ENCODE peak calls at places on chromosomes 16 and 17, in ten cellular contexts. G is astrocyte of the hippocampus; N is fibroblast of pulmonary artery; U is effector CD8-positive, alpha-beta T cell; P is stimulated activated effector memory CD8-positive, alpha-beta T cell treated with anti-CD3 and anti-CD28 coated beads, Interleukin-12 subunit alpha, Interleukin-12 subunit beta, amount 100 ng/mL, for 72 hours; F is C1 segment of cervical spinal cord; X is ureter; J is activated naive CD8-positive, alpha-beta T cell treated with anti-CD3 and anti-CD28 coated beads, Interleukin-2, amount 10 ng/mL, durations not matched to agents 7 days and 5 days; Z is stomach; W is dermis microvascular lymphatic vessel endothelial cell. H is an unnamed sample.

GRCh38 chr17:50661795-50662391 is 27.2 kb downstream of the ABCC3 start:
- DNase-seq in U (no peak), G (peak; percentile 83), P (no peak), X (peak; percentile 74), W (peak; percentile 86), J (no peak), N (peak; percentile 89), F (no peak), Z (peak; percentile 77), H (no peak)

GRCh38 chr17:81306898-81307510 is 11.9 kb upstream of the SLC38A10 start:
- DNase-seq in U (no peak), Z (no peak), X (no peak), N (no peak), G (no peak), F (no peak), J (no peak), W (no peak), P (no peak), H (no peak)

GRCh38 chr17:66965801-66966528 is 1.5 kb downstream of the CACNG4 start:
- DNase-seq in G (peak; percentile 50), X (no peak), P (no peak), U (no peak), Z (no peak), F (no peak), N (no peak), W (no peak), J (no peak), H (no peak)

GRCh38 chr16:1178295-1178910 is 25.5 kb downstream of the CACNA1H start:
- DNase-seq in X (no peak), N (no peak), Z (no peak), G (no peak), F (no peak), P (no peak), J (no peak), W (no peak), U (no peak), H (no peak)

GRCh38 chr17:18968945-18969887 is 17.3 kb downstream of the SLC5A10 start:
- DNase-seq in P (no peak), J (no peak), W (peak; percentile 39), F (no peak), U (no peak), Z (peak; percentile 81), G (no peak), N (no peak), X (peak; percentile 61), H (no peak)

GRCh38 chr17:50534222-50534978 is 1.9 kb downstream of the EPN3 start:
- DNase-seq in X (peak; percentile 88), Z (peak; percentile 83), N (peak; percentile 13), F (no peak), J (no peak), U (no peak), W (peak; percentile 26), G (peak; percentile 47), P (no peak), H (no peak)

GRCh38 chr16:1573301-1573700 is 38.6 kb downstream of the IFT140 start:
- DNase-seq in X (no peak), J (no peak), W (no peak), N (no peak), Z (no peak), G (no peak), P (no peak), F (no peak), U (no peak), H (no peak)

GRCh38 chr16:58026705-58027340 is 1.3 kb downstream of the MMP15 start:
- DNase-seq in F (no peak), W (no peak), J (no peak), U (no peak), Z (peak; percentile 39), N (no peak), G (no peak), X (no peak), P (no peak), H (no peak)

GRCh38 chr17:80154166-80154565 is 7.2 kb upstream of the EIF4A3 start:
- DNase-seq in Z (no peak), U (no peak), W (no peak), N (no peak), G (no peak), X (no peak), F (no peak), P (no peak), J (no peak), H (no peak)

GRCh38 chr16:88502776-88503280 is 49.7 kb downstream of the ZFPM1 start:
- DNase-seq in J (no peak), P (no peak), N (no peak), G (no peak), F (no peak), X (no peak), W (no peak), Z (no peak), U (no peak), H (no peak)

GRCh38 chr17:80279895-80280294 is 19.2 kb downstream of the RNF213 start:
- DNase-seq in G (peak; percentile 95), P (no peak), F (no peak), W (peak; percentile 40), N (peak; percentile 93), X (no peak), J (no peak), Z (no peak), U (no peak), H (no peak)

GRCh38 chr17:7014995-7015586 is 2.7 kb downstream of the RNASEK start:
- DNase-seq in J (peak; percentile 75), F (no peak), X (peak; percentile 62), W (peak; percentile 75), U (peak; percentile 72), P (peak; percentile 94), G (peak; percentile 86), Z (no peak), N (peak; percentile 50), H (peak; percentile 82)

GRCh38 chr17:73118876-73119485 is 26.5 kb upstream of the SLC39A11 start:
- DNase-seq in U (no peak), F (no peak), N (no peak), G (no peak), J (no peak), Z (no peak), W (no peak), X (no peak), P (no peak), H (no peak)

GRCh38 chr17:44170499-44171201 is at the start of gene ASB16:
- DNase-seq in Z (peak; percentile 56), J (no peak), X (no peak), P (no peak), G (peak; percentile 59), N (no peak), U (no peak), F (no peak), W (peak; percentile 13), H (no peak)

GRCh38 chr16:27109666-27110523 is 43.2 kb downstream of the C16orf82 start:
- DNase-seq in W (peak; percentile 42), G (peak; percentile 89), U (peak; percentile 64), X (peak; percentile 72), J (peak; percentile 93), P (peak; percentile 92), N (peak; percentile 56), F (peak; percentile 6), Z (peak; percentile 75), H (peak; percentile 53)

GRCh38 chr17:43634681-43635125 is 27.0 kb downstream of the MEOX1 start:
- DNase-seq in N (peak; percentile 57), U (no peak), X (no peak), J (no peak), G (no peak), P (no peak), W (peak; percentile 16), F (no peak), Z (no peak), H (no peak)

GRCh38 chr16:88570691-88571092 is 489 bp downstream of the ZC3H18 start:
- DNase-seq in F (no peak), W (peak; percentile 34), G (no peak), X (no peak), Z (no peak), P (no peak), N (no peak), U (peak; percentile 21), J (no peak), H (peak; percentile 21)

GRCh38 chr17:19482571-19482970 is 51.1 kb upstream of the SLC47A1 start:
- DNase-seq in P (no peak), N (peak; percentile 40), X (no peak), W (no peak), F (no peak), J (no peak), U (no peak), G (peak; percentile 70), Z (no peak), H (no peak)

GRCh38 chr16:50273888-50274770 is 7.8 kb downstream of the ADCY7 start:
- DNase-seq in X (no peak), Z (no peak), G (no peak), J (peak; percentile 77), W (no peak), F (no peak), P (peak; percentile 77), N (no peak), U (peak; percentile 24), H (peak; percentile 64)

GRCh38 chr17:45693792-45694191 is 90.3 kb upstream of the CRHR1 start:
- DNase-seq in Z (no peak), G (no peak), X (no peak), P (no peak), N (no peak), U (no peak), F (no peak), J (no peak), W (no peak), H (no peak)

GRCh38 chr16:17320009-17320408 is 150.8 kb downstream of the XYLT1 start:
- DNase-seq in W (no peak), P (no peak), N (no peak), X (no peak), G (no peak), U (no peak), F (no peak), Z (no peak), J (no peak), H (no peak)